ENCODE peak calls at places on chromosomes 7 and 10, in four cellular contexts. V is ovary, F is cardiac muscle cell, B is iPS DF 6.9. K is an unnamed sample. For H3K4me1, the result is how much of the 10 kb centered on the place peaks cover.

GRCh38 chr7:16918288-16918895 is 36.6 kb upstream of the AGR3 start:
- DNase-seq in V (no peak), F (peak), B (no peak), K (peak)

GRCh38 chr10:81179324-81179723 is 641.6 kb downstream of the SH2D4B start:
- DNase-seq in F (no peak), B (no peak), V (no peak), K (no peak)

GRCh38 chr7:107526672-107527071 is 37.0 kb downstream of the COG5 start:
- DNase-seq in V (no peak), B (no peak), F (no peak), K (peak)

GRCh38 chr7:155587486-155587885 is 41.1 kb upstream of the CNPY1 start:
- DNase-seq in F (no peak), V (no peak), B (no peak), K (no peak)

GRCh38 chr10:82981137-82981723 is 1106.2 kb downstream of the NRG3 start:
- DNase-seq in V (no peak), B (no peak), F (peak), K (no peak)

GRCh38 chr10:15718495-15719061 is 1.1 kb downstream of the ITGA8 start:
- DNase-seq in V (no peak), F (no peak), B (no peak), K (no peak)

GRCh38 chr10:62302760-62303159 is 34.1 kb upstream of the RTKN2 start:
- DNase-seq in F (no peak), B (no peak), V (no peak), K (no peak)

GRCh38 chr7:129616530-129616929 is 5.0 kb downstream of the NRF1 start:
- DNase-seq in V (no peak), B (no peak), F (peak), K (no peak)

GRCh38 chr10:100894033-100894432 is 18.7 kb upstream of the SLF2 start:
- DNase-seq in V (no peak), B (no peak), F (no peak), K (no peak)

GRCh38 chr10:21525367-21526183 is at the start of gene SKIDA1:
- DNase-seq in V (peak), B (no peak), F (peak), K (peak)

GRCh38 chr10:59283456-59284082 is 78.8 kb downstream of the FAM13C start:
- DNase-seq in V (no peak), F (no peak), B (no peak), K (no peak)

GRCh38 chr10:88372881-88373592 is 210.1 kb downstream of the RNLS start:
- DNase-seq in V (no peak), F (no peak), B (no peak), K (no peak)

GRCh38 chr7:67484244-67484751 is 487.7 kb downstream of the TYW1 start:
- DNase-seq in B (peak), V (peak), F (peak), K (peak)

GRCh38 chr10:11170993-11171416 is 153.3 kb downstream of the CELF2 start:
- DNase-seq in V (no peak), F (no peak), B (no peak), K (no peak)

GRCh38 chr7:118352854-118353453 is 128.4 kb downstream of the ANKRD7 start:
- DNase-seq in B (no peak), V (no peak), F (peak), K (peak)

GRCh38 chr10:29378106-29378505 is 89.2 kb downstream of the LYZL1 start:
- DNase-seq in B (no peak), V (no peak), F (no peak), K (no peak)

GRCh38 chr7:105003875-105004510 is 10.0 kb upstream of the KMT2E start:
- DNase-seq in F (no peak), B (no peak), V (no peak), K (no peak)
- H3K4me1 ChIP-seq in F (under half), B (under half), V (under half), K (half or more)

DNA sequence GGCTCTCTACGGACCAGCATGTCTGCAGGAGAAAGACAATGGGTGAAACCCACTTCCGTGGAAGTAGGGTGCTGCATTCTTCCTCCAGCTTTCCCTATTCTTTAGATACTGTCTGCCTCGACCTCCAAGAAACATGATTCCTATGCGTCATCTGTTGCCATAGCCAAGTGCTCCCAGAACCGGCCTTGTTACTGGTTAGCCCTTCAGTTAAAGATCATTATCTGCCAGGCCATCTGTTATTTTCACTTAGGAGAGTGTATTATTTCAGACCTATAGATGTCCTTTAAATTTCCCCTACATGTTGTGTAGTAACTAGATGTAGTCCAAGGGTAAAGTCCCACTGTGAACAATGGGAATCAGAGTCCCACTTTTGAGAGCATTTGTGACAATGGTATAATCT is 89.0 kb upstream of the KIAA1217 start:
- DNase-seq in F (no peak), V (no peak), B (no peak), K (no peak)
- H3K27ac ChIP-seq in F (no peak), V (no peak), B (no peak), K (no peak)

GRCh38 chr10:102654566-102654965 is 10.3 kb downstream of the TRIM8 start:
- DNase-seq in V (no peak), F (no peak), B (no peak), K (no peak)
- H3K4me1 ChIP-seq in V (under half), F (under half), B (under half), K (under half)

DNA sequence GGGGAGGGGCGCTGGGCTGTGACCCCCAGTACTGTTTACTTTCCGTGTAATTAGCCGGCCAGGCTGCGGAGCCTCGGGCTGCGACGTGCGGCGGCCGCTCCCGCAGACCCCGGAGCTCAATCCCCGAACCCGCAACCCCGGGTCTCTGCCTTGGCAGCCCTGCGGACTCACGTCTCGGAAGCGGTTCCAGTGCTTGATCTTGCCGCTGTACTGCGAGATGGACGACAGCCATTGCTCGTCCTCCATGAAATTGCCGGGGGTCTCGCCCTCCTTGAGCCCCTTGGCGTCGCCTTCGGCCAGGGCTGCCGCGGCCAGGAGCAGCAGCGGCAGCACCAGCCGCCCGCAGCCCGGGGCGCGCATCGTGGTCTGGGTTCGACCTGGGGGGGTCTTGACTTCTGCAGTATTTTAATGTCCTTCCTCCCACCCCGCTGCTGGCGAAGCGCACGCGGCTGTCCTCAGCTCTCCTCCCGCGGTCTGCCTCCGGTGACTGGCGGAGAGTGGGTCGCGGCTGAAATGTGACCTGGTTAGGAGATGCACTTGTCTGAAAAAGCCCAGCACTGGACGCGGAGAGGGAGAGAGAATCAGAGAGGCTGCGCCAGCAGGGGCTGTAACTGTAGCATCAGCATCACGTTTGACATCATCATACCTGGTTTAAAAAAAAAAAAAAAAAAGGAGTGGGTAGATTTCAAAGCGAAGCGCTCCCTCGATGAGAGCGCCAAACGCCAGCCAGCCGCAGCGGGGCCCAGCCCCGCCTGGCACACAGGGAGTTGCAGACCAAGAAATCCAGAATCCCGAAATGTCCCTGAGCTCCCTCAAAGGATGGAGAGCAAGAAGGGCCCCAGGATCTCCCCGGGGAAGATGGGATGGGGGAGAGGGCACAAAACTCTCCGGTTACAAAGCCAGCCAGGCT is at the start of gene SPOCK2:
- DNase-seq in B (no peak), V (no peak), F (peak), K (no peak)
- H3K27ac ChIP-seq in B (no peak), V (no peak), F (no peak), K (no peak)

DNA sequence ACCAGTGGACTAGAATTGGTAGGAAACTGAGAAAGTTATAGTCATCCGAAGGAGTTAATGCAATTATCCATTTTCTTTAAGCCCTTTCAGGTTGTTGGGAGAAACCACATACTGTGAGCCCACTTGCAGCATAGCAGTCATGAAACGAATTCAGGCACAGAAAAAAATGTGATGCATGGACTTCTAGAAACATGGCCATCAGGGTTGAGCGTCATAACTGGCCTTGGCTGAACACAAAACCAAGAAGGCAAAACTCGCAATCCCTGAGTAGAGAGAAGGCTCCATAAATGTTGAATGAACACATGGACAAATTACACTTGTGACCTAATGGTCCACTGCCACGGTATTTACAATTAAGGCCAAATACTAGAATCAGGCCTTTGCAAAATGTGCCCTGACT is 121.9 kb downstream of the FAM107B start:
- DNase-seq in V (no peak), B (no peak), F (no peak), K (no peak)
- H3K4me1 ChIP-seq in V (under half), B (under half), F (under half), K (half or more)

GRCh38 chr7:80907141-80907601 is 11.7 kb downstream of the SEMA3C start:
- DNase-seq in B (no peak), V (no peak), F (no peak), K (no peak)

GRCh38 chr7:80910228-80910627 is 8.6 kb downstream of the SEMA3C start:
- DNase-seq in B (no peak), F (no peak), V (no peak), K (no peak)

GRCh38 chr7:80908360-80908797 is 10.5 kb downstream of the SEMA3C start:
- DNase-seq in V (no peak), B (no peak), F (no peak), K (no peak)

GRCh38 chr7:80905334-80905733 is 13.5 kb downstream of the SEMA3C start:
- DNase-seq in V (no peak), F (no peak), B (no peak), K (no peak)

DNA sequence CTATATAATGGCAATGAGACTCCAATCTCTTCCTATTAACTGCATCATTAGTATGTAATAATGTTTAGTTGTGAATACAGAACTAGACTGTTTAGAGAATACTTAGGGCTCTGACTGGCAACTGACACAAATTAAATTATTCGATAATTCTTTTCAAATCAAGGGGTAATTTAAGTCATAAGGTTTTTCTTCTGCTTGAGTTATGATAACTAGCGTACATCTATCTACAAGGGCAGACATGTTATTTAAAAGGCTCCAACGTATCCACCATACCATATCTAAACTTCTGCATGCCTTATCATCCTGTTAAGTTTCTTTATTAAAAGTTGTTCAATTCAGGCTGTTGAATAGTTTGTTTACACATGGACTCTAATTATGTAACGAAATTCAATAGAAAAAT is 11.2 kb downstream of the SEMA3C start:
- DNase-seq in V (no peak), B (no peak), F (no peak), K (no peak)
- H3K27ac ChIP-seq in V (no peak), B (no peak), F (no peak), K (no peak)